ENCODE peak calls at places on chromosome 2, in six cellular contexts. R is HT1080, T is AG09319, Q is retina, H is adrenal gland, X is activated gamma-delta T cell. B is an unnamed sample.

GRCh38 chr2:174333502-174334277 is 1.1 kb upstream of the SP9 start:
- DNase-seq in X (no peak), Q (peak; percentile 75), H (no peak), R (no peak), T (no peak), B (no peak)

GRCh38 chr2:96760986-96761832 is 507 bp downstream of the CNNM4 start:
- DNase-seq in H (peak; percentile 50), Q (peak; percentile 83), R (no peak), T (no peak), X (no peak), B (no peak)

GRCh38 chr2:160353166-160353565 is 140.4 kb downstream of the RBMS1 start:
- DNase-seq in H (no peak), Q (no peak), R (peak; percentile 34), T (no peak), X (no peak), B (no peak)

GRCh38 chr2:128610496-128610895 is 291.8 kb upstream of the HS6ST1 start:
- DNase-seq in Q (no peak), H (no peak), T (no peak), X (no peak), R (no peak), B (no peak)

GRCh38 chr2:170152421-170152820 is 25.5 kb upstream of the MYO3B start:
- DNase-seq in Q (no peak), R (no peak), T (no peak), X (no peak), H (no peak), B (no peak)

GRCh38 chr2:239883326-239884050 is 141.7 kb downstream of the NDUFA10 start:
- DNase-seq in T (no peak), Q (no peak), R (no peak), X (no peak), H (no peak), B (no peak)

GRCh38 chr2:207926133-207927076 is 98.9 kb downstream of the PLEKHM3 start:
- DNase-seq in X (no peak), Q (peak; percentile 59), T (peak; percentile 10), R (peak; percentile 62), H (peak; percentile 62), B (no peak)

GRCh38 chr2:20803287-20803686 is 19.6 kb downstream of the LDAH start:
- DNase-seq in H (no peak), Q (no peak), X (no peak), T (no peak), R (no peak), B (peak; percentile 56)

GRCh38 chr2:121237980-121238665 is 46.9 kb downstream of the TFCP2L1 start:
- DNase-seq in X (no peak), R (peak; percentile 80), Q (no peak), H (no peak), T (no peak), B (no peak)